ENCODE peak calls at places on chromosomes 11 and 22, in eight cellular contexts. Z, H, V, W, P, Y, O and G are unnamed samples.

GRCh38 chr11:416757-417621 is 2.2 kb upstream of the SIGIRR start:
- DNase-seq in Z (no peak), H (no peak), V (peak; percentile 52), W (peak; percentile 66), P (no peak), Y (peak; percentile 45), O (no peak), G (peak; percentile 86)

GRCh38 chr22:40175571-40176105 is 2.1 kb upstream of the TNRC6B start:
- DNase-seq in Z (no peak), H (no peak), V (no peak), W (no peak), P (no peak), Y (no peak), O (no peak), G (no peak)

GRCh38 chr11:63523151-63523550 is 13.5 kb upstream of the PLAAT4 start:
- DNase-seq in Z (no peak), H (no peak), V (no peak), W (no peak), P (no peak), Y (no peak), O (no peak), G (peak; percentile 55)

GRCh38 chr11:296206-296975 is 2.9 kb downstream of the IFITM5 start:
- DNase-seq in Z (no peak), H (no peak), V (no peak), W (no peak), P (no peak), Y (no peak), O (no peak), G (no peak)

GRCh38 chr11:78460468-78460867 is 42.8 kb upstream of the GAB2 start:
- DNase-seq in Z (no peak), H (no peak), V (no peak), W (no peak), P (no peak), Y (peak; percentile 6), O (no peak), G (no peak)

GRCh38 chr11:29656557-29656956 is 360.3 kb downstream of the KCNA4 start:
- DNase-seq in Z (no peak), H (no peak), V (no peak), W (no peak), P (no peak), Y (no peak), O (no peak), G (no peak)

GRCh38 chr22:46057206-46057605 is 80.2 kb upstream of the WNT7B start:
- DNase-seq in Z (no peak), H (peak; percentile 45), V (no peak), W (peak; percentile 45), P (no peak), Y (peak; percentile 54), O (no peak), G (no peak)

GRCh38 chr11:105392546-105392945 is 217.3 kb upstream of the GRIA4 start:
- DNase-seq in Z (no peak), H (no peak), V (peak; percentile 11), W (no peak), P (no peak), Y (no peak), O (no peak), G (no peak)

GRCh38 chr11:65899356-65900124 is 648 bp downstream of the FOSL1 start:
- DNase-seq in Z (no peak), H (peak; percentile 50), V (no peak), W (peak; percentile 65), P (no peak), Y (no peak), O (no peak), G (peak; percentile 61)

GRCh38 chr11:118606157-118606843 is 1.1 kb upstream of the PHLDB1 start:
- DNase-seq in Z (no peak), H (no peak), V (no peak), W (no peak), P (no peak), Y (no peak), O (no peak), G (no peak)

GRCh38 chr11:117823941-117824420 is 563 bp downstream of the FXYD2 start:
- DNase-seq in Z (no peak), H (peak; percentile 78), V (no peak), W (peak; percentile 82), P (no peak), Y (no peak), O (no peak), G (no peak)

GRCh38 chr22:31800065-31800464 is 46.2 kb downstream of the DEPDC5 start:
- DNase-seq in Z (no peak), H (no peak), V (no peak), W (no peak), P (no peak), Y (peak; percentile 96), O (no peak), G (peak; percentile 96)

GRCh38 chr11:113684558-113684957 is 21.6 kb downstream of the TMPRSS5 start:
- DNase-seq in Z (no peak), H (no peak), V (no peak), W (no peak), P (no peak), Y (no peak), O (no peak), G (no peak)

GRCh38 chr22:37486224-37486845 is at the start of gene MFNG:
- DNase-seq in Z (no peak), H (peak; percentile 47), V (peak; percentile 88), W (peak; percentile 75), P (no peak), Y (peak; percentile 48), O (peak; percentile 52), G (peak; percentile 34)

GRCh38 chr11:65945941-65946558 is 770 bp downstream of the TSGA10IP start:
- DNase-seq in Z (no peak), H (no peak), V (no peak), W (no peak), P (no peak), Y (no peak), O (no peak), G (no peak)

GRCh38 chr11:12245091-12245490 is 132.3 kb upstream of the PARVA start:
- DNase-seq in Z (no peak), H (no peak), V (no peak), W (no peak), P (no peak), Y (no peak), O (no peak), G (no peak)

GRCh38 chr22:39989633-39990032 is 5.1 kb upstream of the FAM83F start:
- DNase-seq in Z (no peak), H (no peak), V (no peak), W (no peak), P (no peak), Y (no peak), O (peak; percentile 49), G (no peak)

GRCh38 chr11:60282291-60282690 is 1.8 kb downstream of the MS4A4A start:
- DNase-seq in Z (no peak), H (no peak), V (no peak), W (no peak), P (no peak), Y (no peak), O (no peak), G (peak; percentile 45)

GRCh38 chr22:39556970-39557811 is 13.4 kb upstream of the CACNA1I start:
- DNase-seq in Z (no peak), H (no peak), V (no peak), W (no peak), P (no peak), Y (no peak), O (peak; percentile 66), G (no peak)

GRCh38 chr11:93729129-93729616 is 12.1 kb downstream of the TAF1D start:
- DNase-seq in Z (no peak), H (no peak), V (no peak), W (no peak), P (no peak), Y (no peak), O (no peak), G (no peak)

GRCh38 chr22:46582281-46582811 is 37.8 kb upstream of the GRAMD4 start:
- DNase-seq in Z (no peak), H (no peak), V (no peak), W (no peak), P (no peak), Y (no peak), O (no peak), G (no peak)